ENCODE peak calls at places on chromosomes 3 and 15, in seven cellular contexts. P is upper lobe of right lung; F is stimulated activated naive B cell treated with anti-CD40 and anti-IgM and Interleukin-4, amounts not matched to agents 10 μg/mL and 1 μg/mL and 100 μg/mL, for 72 hours; E is nucleus accumbens; U is glomerular endothelial cell; H is NCI-H1105 treated with DMSO at 0.1 percent for 48 hours; X is activated T-cell treated with anti-CD3 and anti-CD28 coated beads, Interleukin-2, amount 50 U/mL, for 1 hour. T is an unnamed sample.

GRCh38 chr15:37125143-37125542 is 24.8 kb upstream of the MEIS2 start:
- DNase-seq in X (no peak), P (no peak), F (no peak), U (no peak), H (no peak), E (no peak), T (no peak)

GRCh38 chr3:121895121-121895520 is 920 bp downstream of the SLC15A2 start:
- DNase-seq in P (no peak), X (no peak), F (no peak), U (no peak), E (no peak), H (no peak), T (no peak)

GRCh38 chr3:121942116-121942786 is 48.0 kb downstream of the SLC15A2 start:
- DNase-seq in H (peak), X (no peak), F (no peak), E (no peak), U (no peak), P (no peak), T (no peak)

GRCh38 chr15:75198560-75199346 is 2.9 kb upstream of the C15orf39 start:
- DNase-seq in X (no peak), H (no peak), E (no peak), U (no peak), F (no peak), P (no peak), T (no peak)

GRCh38 chr3:160695906-160696305 is 18.9 kb downstream of the ARL14 start:
- DNase-seq in E (no peak), X (no peak), U (no peak), F (no peak), P (no peak), H (no peak), T (no peak)

GRCh38 chr3:46662771-46663551 is 30.5 kb downstream of the ALS2CL start:
- DNase-seq in U (no peak), X (no peak), E (peak), P (no peak), H (peak), F (no peak), T (peak)

GRCh38 chr3:118986734-118987133 is 47.9 kb downstream of the IGSF11 start:
- DNase-seq in X (no peak), P (no peak), E (no peak), H (no peak), U (no peak), F (no peak), T (no peak)

GRCh38 chr15:77031376-77032050 is 36.6 kb downstream of the PSTPIP1 start:
- DNase-seq in X (peak), F (peak), E (no peak), H (no peak), P (peak), U (no peak), T (peak)

GRCh38 chr3:66858656-66859381 is 139.3 kb upstream of the KBTBD8 start:
- DNase-seq in P (no peak), X (no peak), U (no peak), E (no peak), H (no peak), F (no peak), T (no peak)

GRCh38 chr15:66115568-66116206 is 137.9 kb downstream of the MEGF11 start:
- DNase-seq in X (peak), H (peak), P (no peak), U (no peak), E (no peak), F (no peak), T (no peak)

GRCh38 chr3:34015204-34016142 is 217.0 kb downstream of the PDCD6IP start:
- DNase-seq in U (no peak), H (no peak), F (no peak), X (no peak), P (no peak), E (no peak), T (peak)

GRCh38 chr3:125715651-125716050 is 120.4 kb upstream of the OSBPL11 start:
- DNase-seq in E (no peak), X (no peak), H (no peak), F (no peak), P (no peak), U (no peak), T (no peak)

GRCh38 chr3:170734043-170734736 is 135.8 kb downstream of the RPL22L1 start:
- DNase-seq in U (no peak), H (no peak), F (no peak), P (no peak), X (no peak), E (no peak), T (peak)

T was measured in NCI-H146.